ENCODE peak calls at places on chromosome 16, in five cellular contexts. D is heart left ventricle, L is IMR-90, M is endothelial cell, T is A549. E is an unnamed sample.

GRCh38 chr16:20763461-20764232 is at the start of gene ACSM3:
- DNase-seq in L (peak; percentile 76), T (peak; percentile 92), M (no peak), D (peak; percentile 44), E (peak; percentile 78)

GRCh38 chr16:6081320-6081976 is 983.9 kb upstream of the EEF2KMT start:
- DNase-seq in D (no peak), L (no peak), T (peak; percentile 27), M (peak; percentile 64), E (no peak)

GRCh38 chr16:67163164-67163902 is 1.2 kb upstream of the HSF4 start:
- DNase-seq in D (no peak), L (peak; percentile 35), M (no peak), T (no peak), E (no peak)

GRCh38 chr16:80341242-80341641 is 199.6 kb upstream of the DYNLRB2 start:
- DNase-seq in D (no peak), M (no peak), L (no peak), T (no peak), E (no peak)

GRCh38 chr16:2692251-2692947 is 10.1 kb downstream of the KCTD5 start:
- DNase-seq in T (no peak), D (peak; percentile 59), M (no peak), L (peak; percentile 6), E (no peak)

GRCh38 chr16:17026600-17027242 is 444.0 kb downstream of the XYLT1 start:
- DNase-seq in D (no peak), L (no peak), T (no peak), M (no peak), E (no peak)

GRCh38 chr16:58421529-58421928 is 29.3 kb downstream of the GINS3 start:
- DNase-seq in T (no peak), D (no peak), L (peak; percentile 37), M (no peak), E (peak; percentile 41)

GRCh38 chr16:10965440-10966039 is 21.2 kb downstream of the CLEC16A start:
- DNase-seq in L (no peak), D (no peak), T (no peak), M (no peak), E (no peak)

GRCh38 chr16:9151074-9151473 is 59.6 kb downstream of the HAPSTR1 start:
- DNase-seq in T (no peak), L (no peak), M (no peak), D (no peak), E (no peak)

DNA sequence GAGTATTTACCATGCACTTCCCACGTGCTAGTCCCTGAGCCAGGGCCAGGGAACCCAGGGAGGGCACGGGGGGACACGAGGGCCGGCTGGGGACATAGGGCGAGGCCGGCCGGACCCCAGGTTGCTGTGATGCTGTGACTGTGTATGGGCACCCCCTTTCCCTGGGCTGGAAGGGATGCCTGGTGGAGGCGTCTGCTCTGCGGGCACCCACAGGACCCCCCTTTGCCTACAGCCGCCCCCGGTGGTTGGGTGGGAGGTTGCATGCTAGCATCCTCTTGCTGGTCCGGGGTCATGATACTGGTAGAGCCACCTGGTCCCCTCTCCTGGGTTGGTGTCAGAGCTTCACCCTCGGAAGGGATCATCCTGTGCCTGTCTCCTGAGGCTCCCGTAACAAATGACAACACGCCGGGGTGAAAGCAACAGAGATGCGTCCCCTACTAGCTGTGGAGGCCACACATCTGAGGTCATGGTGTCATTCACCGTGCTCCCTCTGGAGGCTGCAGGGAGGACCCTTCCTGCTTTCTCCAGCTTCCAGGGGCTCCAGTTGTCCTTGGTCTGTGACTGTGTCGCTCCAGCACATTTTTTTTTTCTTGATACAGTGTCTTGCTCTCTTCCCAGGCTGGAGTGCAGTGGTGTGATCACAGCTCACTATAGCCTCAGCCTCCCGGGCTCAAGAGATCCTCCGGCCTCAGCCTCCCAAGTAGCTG is 3.1 kb upstream of the CIAO3 start:
- DNase-seq in D (no peak), M (no peak), L (no peak), T (no peak), E (no peak)
- TF ChIP-seq CTCF in D (no peak), M (peak; percentile 42), L (no peak), T (no peak), E (no peak)

GRCh38 chr16:55008836-55009510 is 78.3 kb downstream of the IRX5 start:
- DNase-seq in M (no peak), D (no peak), T (no peak), L (no peak), E (no peak)

GRCh38 chr16:55012362-55012761 is 81.7 kb downstream of the IRX5 start:
- DNase-seq in M (no peak), L (no peak), D (no peak), T (no peak), E (no peak)

GRCh38 chr16:55010492-55011260 is 80.0 kb downstream of the IRX5 start:
- DNase-seq in M (no peak), D (no peak), L (no peak), T (no peak), E (no peak)

GRCh38 chr16:55012793-55013192 is 82.1 kb downstream of the IRX5 start:
- DNase-seq in M (no peak), D (no peak), T (no peak), L (no peak), E (no peak)

DNA sequence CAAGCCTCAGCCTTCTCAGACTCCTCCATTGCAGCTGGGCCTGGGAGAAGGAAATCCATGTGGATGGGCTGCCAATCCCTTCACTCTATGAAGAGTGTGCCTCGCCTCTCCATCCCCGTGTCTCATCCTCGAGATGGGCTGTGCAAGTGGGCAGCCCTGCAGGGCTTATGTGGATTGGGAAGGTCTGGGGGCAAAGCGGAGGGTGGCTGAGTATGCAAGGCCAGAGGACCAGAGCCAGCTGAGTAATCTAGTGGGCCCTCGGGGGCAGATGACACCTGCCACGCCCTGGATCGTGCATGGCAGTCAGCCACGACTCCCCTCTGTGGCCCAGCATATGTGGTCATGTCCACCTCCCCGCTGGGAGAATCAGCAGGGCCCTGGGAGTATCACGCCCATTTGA is 78.9 kb downstream of the IRX5 start:
- DNase-seq in M (no peak), T (no peak), D (no peak), L (no peak), E (no peak)
- TF ChIP-seq CTCF in M (no peak), T (no peak), D (no peak), L (no peak), E (no peak)

GRCh38 chr16:29940656-29941055 is 14.6 kb upstream of the KCTD13 start:
- DNase-seq in T (no peak), M (no peak), D (no peak), L (no peak), E (peak; percentile 53)

GRCh38 chr16:29947897-29948296 is 14.0 kb upstream of the TMEM219 start:
- DNase-seq in M (no peak), L (no peak), D (no peak), T (no peak), E (no peak)

GRCh38 chr16:29943846-29944669 is 17.8 kb upstream of the TMEM219 start:
- DNase-seq in T (peak; percentile 99), M (no peak), L (peak; percentile 99), D (no peak), E (peak; percentile 98)
- TF ChIP-seq CTCF in T (peak; percentile 64), M (no peak), L (peak; percentile 56), D (no peak), E (peak; percentile 25)

GRCh38 chr16:49441366-49441780 is 67.8 kb downstream of the C16orf78 start:
- DNase-seq in T (no peak), M (peak; percentile 70), D (peak; percentile 79), L (no peak), E (peak; percentile 6)
- TF ChIP-seq CTCF in T (no peak), M (peak; percentile 29), D (peak; percentile 51), L (no peak), E (no peak)

GRCh38 chr16:82002831-82003230 is 8.4 kb downstream of the SDR42E1 start:
- DNase-seq in L (no peak), T (no peak), D (no peak), M (no peak), E (no peak)

GRCh38 chr16:81994485-81994884 is 16.8 kb downstream of the SDR42E1 start:
- DNase-seq in T (peak; percentile 28), D (no peak), L (no peak), M (no peak), E (no peak)

GRCh38 chr16:81997738-81998137 is 13.5 kb downstream of the SDR42E1 start:
- DNase-seq in L (peak; percentile 81), M (no peak), D (no peak), T (peak; percentile 60), E (peak; percentile 92)

GRCh38 chr16:81995651-81996050 is 15.6 kb downstream of the SDR42E1 start:
- DNase-seq in L (peak; percentile 36), D (no peak), T (peak; percentile 11), M (no peak), E (no peak)

DNA sequence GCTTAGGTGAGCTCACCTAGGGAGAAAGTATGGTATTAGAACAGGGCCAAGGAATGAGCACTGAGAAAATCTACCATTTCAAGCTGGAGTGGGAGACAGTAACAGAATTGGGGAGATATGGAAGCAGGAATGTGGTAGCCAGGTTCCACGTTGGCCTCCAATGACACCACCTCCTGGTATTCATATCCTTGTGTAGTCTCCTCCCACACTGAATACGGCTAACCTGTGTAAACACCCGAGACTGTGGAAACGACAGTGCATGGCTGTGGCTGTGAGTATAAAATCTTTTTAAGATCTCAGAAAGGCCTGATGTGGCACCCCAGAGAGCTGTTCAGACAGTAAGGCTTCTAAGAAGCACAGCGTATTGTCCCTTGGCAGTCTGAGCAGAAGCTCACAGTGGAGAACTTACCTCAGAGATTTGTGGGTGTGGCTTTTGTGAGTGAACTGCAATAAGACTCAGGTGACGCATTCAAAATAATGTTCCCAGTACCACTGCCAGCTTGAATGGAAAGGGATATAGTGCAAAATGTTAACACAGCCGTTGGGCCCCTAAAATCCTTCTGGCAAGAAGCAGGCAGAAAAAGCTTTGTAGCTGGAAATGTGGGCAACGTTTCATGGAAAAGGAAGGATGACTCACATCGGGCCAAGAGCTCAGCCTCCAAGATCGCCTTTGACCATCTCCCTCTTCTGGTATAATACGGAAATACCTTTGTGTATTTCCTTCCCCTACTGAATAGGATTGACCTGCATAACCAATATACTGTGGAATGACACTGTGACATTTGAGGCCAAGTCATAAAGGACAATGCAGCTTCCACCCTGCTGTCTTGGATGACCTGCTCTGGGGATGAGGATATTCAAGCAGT is 14.4 kb downstream of the SDR42E1 start:
- DNase-seq in M (no peak), L (peak; percentile 57), D (no peak), T (peak; percentile 58), E (peak; percentile 26)
- TF ChIP-seq CTCF in M (peak; percentile 37), L (peak; percentile 32), D (no peak), T (peak; percentile 32), E (peak; percentile 50)